ENCODE peak calls at places on chromosomes 3 and 15, in five cellular contexts. V is anterior cingulate cortex; C is activated CD4-positive, CD25-positive, alpha-beta regulatory T cell; N is GM20000; P is amniotic epithelial cell. O is an unnamed sample.

GRCh38 chr3:185250247-185250646 is 3.6 kb downstream of the EHHADH start:
- DNase-seq in P (peak), N (no peak), V (no peak), C (no peak), O (no peak)

GRCh38 chr3:9497821-9498565 is 55.6 kb downstream of the LHFPL4 start:
- DNase-seq in N (no peak), V (no peak), C (no peak), P (peak), O (no peak)

GRCh38 chr15:87527416-87527815 is 729.1 kb downstream of the NTRK3 start:
- DNase-seq in C (no peak), P (peak), N (no peak), V (no peak), O (no peak)

GRCh38 chr3:1191061-1191460 is 98.2 kb downstream of the CNTN6 start:
- DNase-seq in P (peak), C (no peak), N (no peak), V (no peak), O (no peak)

GRCh38 chr3:99751649-99752048 is 66.0 kb upstream of the CMSS1 start:
- DNase-seq in P (peak), C (no peak), N (no peak), V (no peak), O (no peak)

GRCh38 chr15:74392402-74392876 is 25.0 kb upstream of the CYP11A1 start:
- DNase-seq in C (no peak), P (no peak), V (no peak), N (no peak), O (no peak)

GRCh38 chr3:134326760-134327593 is 47.3 kb downstream of the AMOTL2 start:
- DNase-seq in P (peak), N (no peak), C (no peak), V (no peak), O (no peak)

GRCh38 chr3:100089802-100090668 is 24.3 kb downstream of the FILIP1L start:
- DNase-seq in N (peak), P (peak), C (no peak), V (no peak), O (no peak)

GRCh38 chr15:37995461-37996347 is 61.3 kb downstream of the TMCO5A start:
- DNase-seq in V (peak), P (peak), N (peak), C (no peak), O (peak)

GRCh38 chr3:183301937-183302580 is 49.0 kb downstream of the B3GNT5 start:
- DNase-seq in C (no peak), P (peak), V (no peak), N (no peak), O (no peak)

GRCh38 chr3:52123106-52123708 is 31.0 kb downstream of the POC1A start:
- DNase-seq in P (peak), V (peak), C (peak), N (peak), O (peak)

GRCh38 chr15:36208868-36209582 is 370.4 kb upstream of the CDIN1 start:
- DNase-seq in V (no peak), N (no peak), C (no peak), P (peak), O (no peak)

GRCh38 chr3:192011137-192011536 is 550.2 kb downstream of the PYDC2 start:
- DNase-seq in V (no peak), N (no peak), C (no peak), P (no peak), O (no peak)

GRCh38 chr15:58931985-58932384 is 1.5 kb downstream of the SLTM start:
- DNase-seq in C (no peak), P (peak), V (no peak), N (peak), O (peak)

GRCh38 chr3:123067689-123068226 is 933 bp downstream of the PDIA5 start:
- DNase-seq in N (no peak), C (no peak), P (no peak), V (no peak), O (no peak)

GRCh38 chr3:41710646-41711388 is 251.1 kb downstream of the ULK4 start:
- DNase-seq in P (peak), V (no peak), N (no peak), C (no peak), O (no peak)

GRCh38 chr3:52343946-52344600 is 28.0 kb downstream of the DNAH1 start:
- DNase-seq in V (no peak), N (no peak), C (no peak), P (no peak), O (no peak)

GRCh38 chr3:194322701-194323174 is 28.4 kb downstream of the CPN2 start:
- DNase-seq in V (no peak), C (no peak), P (peak), N (no peak), O (no peak)

GRCh38 chr15:66389098-66389858 is 2.6 kb downstream of the MAP2K1 start:
- DNase-seq in P (no peak), V (no peak), N (peak), C (no peak), O (no peak)

GRCh38 chr3:116445291-116445841 is at the start of gene LSAMP:
- DNase-seq in C (no peak), N (no peak), P (no peak), V (peak), O (no peak)

GRCh38 chr3:34382859-34383258 is 584.4 kb downstream of the PDCD6IP start:
- DNase-seq in N (no peak), V (no peak), C (no peak), P (no peak), O (no peak)

GRCh38 chr15:22979699-22980188 is 424 bp downstream of the CYFIP1 start:
- DNase-seq in N (peak), V (no peak), P (no peak), C (no peak), O (peak)

GRCh38 chr15:68629519-68630204 is 50.9 kb downstream of the CORO2B start:
- DNase-seq in V (no peak), N (no peak), P (no peak), C (no peak), O (no peak)

GRCh38 chr15:77527164-77527778 is 105.4 kb downstream of the LINGO1 start:
- DNase-seq in N (no peak), P (peak), C (no peak), V (no peak), O (no peak)

GRCh38 chr15:61171190-61171589 is 57.9 kb downstream of the RORA start:
- DNase-seq in P (no peak), C (no peak), N (no peak), V (no peak), O (no peak)

GRCh38 chr3:45929042-45929679 is 14.1 kb upstream of the CXCR6 start:
- DNase-seq in P (no peak), N (peak), C (peak), V (peak), O (peak)

GRCh38 chr3:49362579-49362978 is 4.4 kb upstream of the GPX1 start:
- DNase-seq in P (no peak), N (no peak), C (no peak), V (no peak), O (no peak)

GRCh38 chr3:38138347-38139190 is at the start of gene MYD88:
- DNase-seq in P (peak), C (peak), V (peak), N (peak), O (peak)

GRCh38 chr3:57068437-57069089 is 8.1 kb downstream of the SPATA12 start:
- DNase-seq in V (no peak), C (no peak), N (peak), P (peak), O (peak)

GRCh38 chr3:55185380-55185779 is 257.5 kb upstream of the LRTM1 start:
- DNase-seq in V (no peak), N (no peak), P (peak), C (no peak), O (no peak)

GRCh38 chr15:56052389-56053045 is 59.1 kb upstream of the NEDD4 start:
- DNase-seq in C (no peak), N (peak), P (peak), V (no peak), O (peak)

GRCh38 chr3:141348848-141349247 is 19.5 kb upstream of the ZBTB38 start:
- DNase-seq in C (no peak), P (no peak), V (no peak), N (no peak), O (no peak)

GRCh38 chr3:71132995-71133730 is 450.4 kb downstream of the FOXP1 start:
- DNase-seq in N (no peak), P (no peak), V (no peak), C (no peak), O (no peak)

O was measured in germinal center.